ENCODE peak calls at places on chromosome 3, in six cellular contexts. B is RPMI7951; N is AG20443; Q is adrenal gland; W is NCI-H774; V is activated T-cell treated with anti-CD3 and anti-CD28 coated beads, Interleukin-2, amount 50 U/mL, for 24 hours. D is an unnamed sample.

GRCh38 chr3:62039584-62039983 is 333.8 kb downstream of the FEZF2 start:
- DNase-seq in B (no peak), N (no peak), Q (no peak), V (no peak), W (no peak), D (no peak)

GRCh38 chr3:52904000-52904399 is 6.7 kb upstream of the STIMATE start:
- DNase-seq in V (no peak), B (no peak), N (no peak), W (no peak), Q (no peak), D (no peak)

GRCh38 chr3:119829431-119829830 is 47.5 kb downstream of the NR1I2 start:
- DNase-seq in Q (no peak), B (no peak), N (no peak), V (no peak), W (no peak), D (no peak)

GRCh38 chr3:67381667-67382272 is 272.6 kb downstream of the SUCLG2 start:
- DNase-seq in V (no peak), N (peak; percentile 23), W (no peak), Q (no peak), B (peak; percentile 11), D (no peak)

GRCh38 chr3:37768107-37768809 is 93.4 kb upstream of the CTDSPL start:
- DNase-seq in V (no peak), W (no peak), B (peak; percentile 55), Q (no peak), N (no peak), D (no peak)

GRCh38 chr3:99637381-99638111 is 848 bp upstream of the COL8A1 start:
- DNase-seq in Q (peak; percentile 21), B (peak; percentile 80), W (no peak), V (no peak), N (peak; percentile 39), D (peak; percentile 88)

GRCh38 chr3:13121553-13122001 is 48.3 kb upstream of the IQSEC1 start:
- DNase-seq in B (no peak), W (no peak), N (no peak), V (no peak), Q (no peak), D (no peak)

GRCh38 chr3:13577181-13578121 is 28.5 kb downstream of the FBLN2 start:
- DNase-seq in N (no peak), W (no peak), Q (no peak), V (no peak), B (no peak), D (no peak)

GRCh38 chr3:21839592-21839991 is 88.6 kb upstream of the ZNF385D start:
- DNase-seq in W (no peak), Q (no peak), B (peak; percentile 17), N (peak; percentile 82), V (no peak), D (peak; percentile 97)

GRCh38 chr3:150319900-150320299 is 88.2 kb upstream of the TSC22D2 start:
- DNase-seq in N (peak; percentile 81), Q (no peak), B (peak; percentile 96), V (no peak), W (no peak), D (peak; percentile 98)

D was measured in astrocyte.